ENCODE peak calls at places on chromosomes 11 and 22, in ten cellular contexts. G, T, K, H, P, N, J, C, O and Y are unnamed samples. For H3K36me3, the result is how much of the 10 kb centered on the place peaks cover.

GRCh38 chr11:47907499-47907898 is 59.3 kb upstream of the NUP160 start:
- DNase-seq in G (peak), T (no peak), K (no peak), H (no peak), P (no peak), N (no peak), J (peak), C (peak), O (no peak), Y (no peak)

GRCh38 chr11:9776203-9776602 is 112.3 kb downstream of the SWAP70 start:
- DNase-seq in G (no peak), T (no peak), K (no peak), H (peak), P (no peak), N (no peak), J (no peak), C (no peak), O (no peak), Y (no peak)

GRCh38 chr11:60900673-60901404 is 5.5 kb downstream of the PRPF19 start:
- DNase-seq in G (no peak), T (no peak), K (no peak), H (no peak), P (no peak), N (no peak), J (no peak), C (no peak), O (no peak), Y (no peak)

GRCh38 chr11:10162222-10162621 is 131.8 kb downstream of the SBF2 start:
- DNase-seq in G (no peak), T (no peak), K (no peak), H (no peak), P (no peak), N (no peak), J (no peak), C (no peak), O (no peak), Y (no peak)

GRCh38 chr11:94866936-94867795 is 99.0 kb downstream of the AMOTL1 start:
- DNase-seq in G (no peak), T (no peak), K (peak), H (no peak), P (no peak), N (no peak), J (no peak), C (no peak), O (no peak), Y (no peak)

GRCh38 chr22:21098099-21098671 is 52.4 kb downstream of the LRRC74B start:
- DNase-seq in G (no peak), T (no peak), K (peak), H (no peak), P (peak), N (no peak), J (no peak), C (no peak), O (no peak), Y (no peak)

GRCh38 chr11:104523611-104524010 is 359.7 kb upstream of the PDGFD start:
- DNase-seq in G (no peak), T (no peak), K (no peak), H (no peak), P (no peak), N (no peak), J (no peak), C (no peak), O (no peak), Y (no peak)

GRCh38 chr11:97361812-97362378 is 972.1 kb downstream of the JRKL start:
- DNase-seq in G (no peak), T (peak), K (no peak), H (peak), P (no peak), N (no peak), J (peak), C (peak), O (no peak), Y (no peak)

GRCh38 chr11:19868281-19868821 is 155.7 kb downstream of the NAV2 start:
- DNase-seq in G (peak), T (peak), K (peak), H (peak), P (no peak), N (peak), J (no peak), C (peak), O (no peak), Y (no peak)

GRCh38 chr11:117020287-117020686 is 77.9 kb downstream of the SIK3 start:
- DNase-seq in G (no peak), T (no peak), K (no peak), H (no peak), P (no peak), N (no peak), J (no peak), C (no peak), O (no peak), Y (no peak)

GRCh38 chr11:82996966-82997606 is 74.6 kb downstream of the RAB30 start:
- DNase-seq in G (no peak), T (no peak), K (no peak), H (peak), P (peak), N (no peak), J (no peak), C (peak), O (no peak), Y (no peak)

GRCh38 chr11:73469401-73469800 is 93.2 kb downstream of the RELT start:
- DNase-seq in G (no peak), T (peak), K (no peak), H (no peak), P (no peak), N (peak), J (no peak), C (no peak), O (no peak), Y (no peak)

GRCh38 chr22:27845603-27846100 is 44.1 kb upstream of the MN1 start:
- DNase-seq in G (no peak), T (no peak), K (peak), H (no peak), P (no peak), N (no peak), J (no peak), C (no peak), O (no peak), Y (no peak)

GRCh38 chr11:97118756-97119155 is 728.9 kb downstream of the JRKL start:
- DNase-seq in G (no peak), T (no peak), K (no peak), H (no peak), P (no peak), N (peak), J (peak), C (no peak), O (no peak), Y (no peak)

GRCh38 chr22:20746466-20747189 is 27.3 kb upstream of the SERPIND1 start:
- DNase-seq in G (no peak), T (no peak), K (no peak), H (no peak), P (no peak), N (no peak), J (no peak), C (no peak), O (no peak), Y (no peak)

GRCh38 chr22:31233001-31233400 is 20.9 kb downstream of the LIMK2 start:
- DNase-seq in G (no peak), T (no peak), K (no peak), H (no peak), P (no peak), N (no peak), J (no peak), C (no peak), O (no peak), Y (no peak)

GRCh38 chr11:19714387-19715363 is 2.0 kb downstream of the NAV2 start:
- DNase-seq in G (peak), T (peak), K (peak), H (peak), P (no peak), N (peak), J (peak), C (peak), O (peak), Y (no peak)

GRCh38 chr11:8959546-8960166 is 4.6 kb downstream of the TMEM9B start:
- DNase-seq in G (peak), T (peak), K (peak), H (peak), P (peak), N (peak), J (peak), C (peak), O (peak), Y (peak)

GRCh38 chr22:45932066-45932465 is 44.9 kb downstream of the WNT7B start:
- DNase-seq in G (no peak), T (no peak), K (no peak), H (no peak), P (no peak), N (no peak), J (no peak), C (peak), O (no peak), Y (no peak)

GRCh38 chr11:45264839-45265515 is 21.2 kb downstream of the SYT13 start:
- DNase-seq in G (peak), T (peak), K (no peak), H (peak), P (no peak), N (no peak), J (peak), C (peak), O (no peak), Y (no peak)

DNA sequence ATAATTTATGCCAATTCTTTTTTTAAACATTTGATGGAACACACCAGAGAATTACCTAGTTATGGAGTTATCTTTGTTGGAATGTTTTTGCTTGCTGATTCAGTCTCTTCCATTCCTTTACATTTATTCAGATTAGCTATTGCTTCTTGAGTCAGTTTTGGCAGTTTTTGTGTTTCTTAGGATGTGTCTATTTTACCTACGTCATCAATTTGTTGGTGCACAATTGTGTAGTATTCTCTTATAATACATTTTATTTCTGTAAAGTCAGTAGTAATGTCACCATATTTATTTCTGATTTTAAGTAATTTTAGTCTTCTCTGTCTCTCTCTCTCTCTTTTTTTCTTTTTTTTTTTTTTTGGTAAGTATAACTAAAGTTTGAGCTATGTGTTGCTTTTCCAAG is 929.5 kb upstream of the RAG2 start:
- DNase-seq in G (no peak), T (no peak), K (no peak), H (no peak), P (no peak), N (no peak), J (no peak), C (no peak), O (no peak), Y (no peak)
- H3K36me3 ChIP-seq in G (under half), T (under half), K (under half), H (under half), P (under half), N (under half), J (under half), C (under half), O (under half), Y (under half)

GRCh38 chr11:109644158-109644557 is 222.2 kb downstream of the C11orf87 start:
- DNase-seq in G (no peak), T (no peak), K (peak), H (peak), P (no peak), N (peak), J (peak), C (no peak), O (peak), Y (no peak)

GRCh38 chr11:109654091-109654490 is 232.1 kb downstream of the C11orf87 start:
- DNase-seq in G (no peak), T (no peak), K (no peak), H (no peak), P (no peak), N (no peak), J (no peak), C (no peak), O (no peak), Y (no peak)

DNA sequence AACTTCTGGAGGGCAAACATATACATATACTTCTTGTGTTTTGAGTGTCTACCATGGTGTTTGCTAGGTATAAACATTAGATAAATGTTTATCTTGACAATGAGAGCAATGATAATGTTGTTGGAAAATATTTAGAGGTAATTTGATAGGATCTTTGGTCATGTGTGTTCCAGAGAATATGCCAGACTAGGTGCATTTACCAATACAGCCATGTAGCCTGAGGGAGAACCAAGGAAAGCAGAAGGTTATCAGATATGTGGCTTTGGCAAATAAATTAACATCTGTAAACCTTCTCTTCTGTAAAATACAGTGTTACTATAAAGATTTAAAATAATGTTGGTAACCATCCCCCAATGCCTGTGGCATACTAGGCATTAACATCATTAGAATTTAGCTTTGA is 226.8 kb downstream of the C11orf87 start:
- DNase-seq in G (no peak), T (no peak), K (no peak), H (no peak), P (no peak), N (no peak), J (no peak), C (no peak), O (no peak), Y (no peak)
- H3K4me2 ChIP-seq in G (no peak), T (no peak), K (no peak), H (no peak), P (no peak), N (no peak), J (no peak), C (no peak), O (no peak), Y (no peak)

GRCh38 chr11:34825670-34826383 is 90.4 kb downstream of the APIP start:
- DNase-seq in G (no peak), T (no peak), K (no peak), H (peak), P (no peak), N (no peak), J (no peak), C (no peak), O (no peak), Y (no peak)
- H3K4me3 ChIP-seq in G (no peak), T (no peak), K (no peak), H (no peak), P (no peak), N (no peak), J (no peak), C (no peak), O (no peak), Y (no peak)

DNA sequence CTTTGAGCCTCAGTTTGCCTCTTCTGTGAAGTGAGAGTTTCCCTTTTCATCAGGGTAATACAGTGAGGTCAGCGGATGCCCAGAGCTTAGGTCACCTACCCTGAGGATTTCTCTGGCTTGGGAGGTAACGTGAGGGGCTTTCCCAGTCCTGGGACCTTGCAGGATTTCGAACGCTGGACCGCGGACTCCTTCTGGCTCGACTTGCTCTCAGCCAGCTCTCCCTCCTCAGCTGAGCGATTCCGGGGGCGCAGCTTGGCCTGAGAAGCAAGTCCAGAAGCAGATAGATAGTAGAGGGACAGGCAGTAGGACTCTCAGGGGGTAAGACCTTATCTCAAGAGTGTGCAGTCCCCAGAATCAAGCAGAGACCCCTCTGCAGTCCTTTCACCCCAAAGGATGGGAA is 24.0 kb downstream of the TNKS1BP1 start:
- DNase-seq in G (no peak), T (no peak), K (no peak), H (no peak), P (no peak), N (no peak), J (no peak), C (no peak), O (no peak), Y (no peak)
- H3K36me3 ChIP-seq in G (half or more), T (under half), K (under half), H (half or more), P (under half), N (half or more), J (half or more), C (under half), O (under half), Y (under half)

GRCh38 chr22:37566903-37567798 is 6.9 kb downstream of the CDC42EP1 start:
- DNase-seq in G (peak), T (peak), K (peak), H (peak), P (peak), N (peak), J (peak), C (peak), O (peak), Y (peak)
- H3K4me2 ChIP-seq in G (no peak), T (no peak), K (no peak), H (peak), P (peak), N (no peak), J (no peak), C (peak), O (no peak), Y (no peak)

GRCh38 chr11:123298488-123299447 is 103.7 kb upstream of the CLMP start:
- DNase-seq in G (no peak), T (no peak), K (peak), H (no peak), P (peak), N (no peak), J (no peak), C (no peak), O (no peak), Y (no peak)

GRCh38 chr11:123299721-123300120 is 104.7 kb upstream of the CLMP start:
- DNase-seq in G (no peak), T (no peak), K (no peak), H (no peak), P (no peak), N (no peak), J (no peak), C (no peak), O (no peak), Y (no peak)

GRCh38 chr11:123302751-123303195 is 107.7 kb upstream of the CLMP start:
- DNase-seq in G (peak), T (peak), K (peak), H (peak), P (peak), N (no peak), J (peak), C (peak), O (peak), Y (no peak)

GRCh38 chr11:123301696-123302400 is 106.8 kb upstream of the CLMP start:
- DNase-seq in G (peak), T (no peak), K (peak), H (peak), P (no peak), N (peak), J (peak), C (no peak), O (peak), Y (no peak)

GRCh38 chr11:123300874-123301695 is 106.0 kb upstream of the CLMP start:
- DNase-seq in G (peak), T (peak), K (peak), H (peak), P (peak), N (no peak), J (peak), C (peak), O (no peak), Y (no peak)
- H3K4me3 ChIP-seq in G (no peak), T (peak), K (no peak), H (peak), P (no peak), N (peak), J (no peak), C (no peak), O (no peak), Y (no peak)